ENCODE peak calls at places on chromosomes 11 and 22, in four cellular contexts. One of them, this sample, is unnamed.

GRCh38 chr11:79438631-79439429 is 2.0 kb downstream of the TENM4 start:
- DNase-seq in K562: no peak
- DNase-seq in GM12878: no peak
- DNase-seq in HL-60: no peak
- DNase-seq in this sample: no peak

GRCh38 chr11:120216426-120217102 is 5.7 kb downstream of the OAF start:
- DNase-seq in K562: no peak
- DNase-seq in GM12878: no peak
- DNase-seq in HL-60: no peak
- DNase-seq in this sample: no peak

GRCh38 chr11:57604289-57605010 is 7.0 kb downstream of the SERPING1 start:
- DNase-seq in K562: no peak
- DNase-seq in GM12878: no peak
- DNase-seq in HL-60: peak
- DNase-seq in this sample: no peak

GRCh38 chr11:129460714-129461113 is 85.1 kb downstream of the BARX2 start:
- DNase-seq in K562: no peak
- DNase-seq in GM12878: no peak
- DNase-seq in HL-60: no peak
- DNase-seq in this sample: no peak

GRCh38 chr22:39090426-39091064 is 6.5 kb upstream of the APOBEC3H start:
- DNase-seq in GM12878: no peak
- DNase-seq in HL-60: no peak
- DNase-seq in K562: no peak
- DNase-seq in this sample: no peak

GRCh38 chr11:35811783-35812182 is 132.1 kb upstream of the LDLRAD3 start:
- DNase-seq in K562: no peak
- DNase-seq in GM12878: no peak
- DNase-seq in HL-60: peak
- DNase-seq in this sample: no peak

GRCh38 chr11:41842673-41843072 is 383.2 kb upstream of the LRRC4C start:
- DNase-seq in GM12878: no peak
- DNase-seq in K562: no peak
- DNase-seq in HL-60: no peak
- DNase-seq in this sample: no peak

GRCh38 chr11:853682-854448 is 11.2 kb downstream of the TSPAN4 start:
- DNase-seq in GM12878: no peak
- DNase-seq in K562: no peak
- DNase-seq in HL-60: no peak
- DNase-seq in this sample: no peak

GRCh38 chr22:39955675-39956074 is 4.5 kb upstream of the TMA7B start:
- DNase-seq in GM12878: no peak
- DNase-seq in K562: no peak
- DNase-seq in HL-60: no peak
- DNase-seq in this sample: no peak

GRCh38 chr11:21037836-21038235 is 368.4 kb downstream of the NELL1 start:
- DNase-seq in GM12878: no peak
- DNase-seq in K562: no peak
- DNase-seq in HL-60: no peak
- DNase-seq in this sample: no peak

GRCh38 chr22:26892401-26893033 is 235.1 kb downstream of the MIAT start:
- DNase-seq in K562: no peak
- DNase-seq in HL-60: no peak
- DNase-seq in GM12878: no peak
- DNase-seq in this sample: no peak

GRCh38 chr11:126163074-126163700 is 48.3 kb downstream of the RPUSD4 start:
- DNase-seq in HL-60: no peak
- DNase-seq in K562: no peak
- DNase-seq in GM12878: no peak
- DNase-seq in this sample: no peak

GRCh38 chr22:36873614-36874308 is 13.0 kb downstream of the NCF4 start:
- DNase-seq in HL-60: peak
- DNase-seq in K562: peak
- DNase-seq in GM12878: peak
- DNase-seq in this sample: peak

GRCh38 chr22:25160120-25160996 is 39.3 kb upstream of the CRYBB3 start:
- DNase-seq in HL-60: no peak
- DNase-seq in K562: no peak
- DNase-seq in GM12878: no peak
- DNase-seq in this sample: no peak

GRCh38 chr11:3161309-3161708 is 3.8 kb downstream of the OSBPL5 start:
- DNase-seq in K562: no peak
- DNase-seq in GM12878: no peak
- DNase-seq in HL-60: no peak
- DNase-seq in this sample: no peak

GRCh38 chr11:29629281-29629680 is 387.5 kb downstream of the KCNA4 start:
- DNase-seq in K562: no peak
- DNase-seq in HL-60: no peak
- DNase-seq in GM12878: no peak
- DNase-seq in this sample: no peak

GRCh38 chr11:2298795-2299747 is 2.6 kb downstream of the C11orf21 start:
- DNase-seq in HL-60: no peak
- DNase-seq in GM12878: no peak
- DNase-seq in K562: peak
- DNase-seq in this sample: no peak

GRCh38 chr11:34364102-34364501 is 6.3 kb upstream of the ABTB2 start:
- DNase-seq in HL-60: no peak
- DNase-seq in GM12878: no peak
- DNase-seq in K562: no peak
- DNase-seq in this sample: no peak

GRCh38 chr11:132962026-132962425 is 570.3 kb downstream of the OPCML start:
- DNase-seq in HL-60: no peak
- DNase-seq in K562: no peak
- DNase-seq in GM12878: no peak
- DNase-seq in this sample: no peak

GRCh38 chr22:26835929-26836528 is 178.6 kb downstream of the MIAT start:
- DNase-seq in HL-60: peak
- DNase-seq in K562: peak
- DNase-seq in GM12878: no peak
- DNase-seq in this sample: peak

GRCh38 chr11:81888391-81888790 is 845.3 kb downstream of the FAM181B start:
- DNase-seq in HL-60: peak
- DNase-seq in GM12878: no peak
- DNase-seq in K562: no peak
- DNase-seq in this sample: no peak

GRCh38 chr11:65894034-65894591 is 3.6 kb downstream of the CCDC85B start:
- DNase-seq in K562: no peak
- DNase-seq in HL-60: peak
- DNase-seq in GM12878: no peak
- DNase-seq in this sample: no peak

GRCh38 chr11:134792044-134792443 is 380.0 kb upstream of the B3GAT1 start:
- DNase-seq in GM12878: no peak
- DNase-seq in HL-60: no peak
- DNase-seq in K562: no peak
- DNase-seq in this sample: no peak

GRCh38 chr22:44353063-44353440 is 40.3 kb upstream of the SHISAL1 start:
- DNase-seq in GM12878: no peak
- DNase-seq in HL-60: no peak
- DNase-seq in K562: no peak
- DNase-seq in this sample: no peak

GRCh38 chr22:38861170-38861874 is 10.7 kb downstream of the CBX6 start:
- DNase-seq in GM12878: no peak
- DNase-seq in K562: no peak
- DNase-seq in HL-60: no peak
- DNase-seq in this sample: no peak

GRCh38 chr22:36180038-36180880 is 19.7 kb upstream of the APOL3 start:
- DNase-seq in K562: peak
- DNase-seq in GM12878: no peak
- DNase-seq in HL-60: peak
- DNase-seq in this sample: peak

GRCh38 chr22:47034905-47035419 is 272.5 kb downstream of the TBC1D22A start:
- DNase-seq in GM12878: no peak
- DNase-seq in K562: no peak
- DNase-seq in HL-60: no peak
- DNase-seq in this sample: no peak

GRCh38 chr22:19056951-19057401 is 65.2 kb downstream of the DGCR2 start:
- DNase-seq in HL-60: no peak
- DNase-seq in K562: no peak
- DNase-seq in GM12878: no peak
- DNase-seq in this sample: no peak

GRCh38 chr22:49164773-49165320 is 662.8 kb downstream of the BRD1 start:
- DNase-seq in HL-60: no peak
- DNase-seq in K562: no peak
- DNase-seq in GM12878: no peak
- DNase-seq in this sample: no peak

GRCh38 chr11:118634435-118635236 is 27.2 kb downstream of the PHLDB1 start:
- DNase-seq in HL-60: peak
- DNase-seq in GM12878: no peak
- DNase-seq in K562: peak
- DNase-seq in this sample: no peak

GRCh38 chr11:109405671-109406070 is 16.3 kb upstream of the C11orf87 start:
- DNase-seq in K562: no peak
- DNase-seq in GM12878: no peak
- DNase-seq in HL-60: no peak
- DNase-seq in this sample: no peak

GRCh38 chr11:85815186-85815911 is 4.4 kb upstream of the SYTL2 start:
- DNase-seq in K562: no peak
- DNase-seq in HL-60: no peak
- DNase-seq in GM12878: no peak
- DNase-seq in this sample: no peak

GRCh38 chr11:76069061-76069460 is 137.2 kb downstream of the WNT11 start:
- DNase-seq in HL-60: no peak
- DNase-seq in K562: no peak
- DNase-seq in GM12878: no peak
- DNase-seq in this sample: no peak
- TF ChIP-seq SPI1 in HL-60: no peak
- TF ChIP-seq SPI1 in K562: no peak
- TF ChIP-seq SPI1 in GM12878: no peak
- TF ChIP-seq SPI1 in this sample: no peak

DNA sequence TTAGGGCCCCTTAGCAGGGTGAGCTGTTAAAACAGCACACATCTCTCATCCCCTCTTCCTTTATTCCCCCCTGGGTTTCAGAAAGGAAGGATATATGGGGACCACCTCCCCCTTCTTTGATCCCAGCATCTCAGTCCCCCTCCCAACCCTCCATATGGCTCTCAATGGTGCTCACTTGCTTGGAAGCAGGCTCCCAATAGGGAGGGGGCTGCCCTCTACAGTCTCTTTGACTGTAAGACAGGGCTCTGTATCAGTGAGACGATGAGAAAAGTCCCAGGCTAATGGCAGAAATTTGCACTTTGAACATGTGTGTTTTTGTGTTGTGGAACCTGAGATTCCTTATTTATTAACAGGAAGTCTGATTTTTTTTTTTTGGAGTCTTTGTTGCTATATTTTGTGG is 4.2 kb upstream of the CNTF start:
- DNase-seq in K562: no peak
- DNase-seq in GM12878: no peak
- DNase-seq in HL-60: no peak
- DNase-seq in this sample: no peak
- TF ChIP-seq POLR2AphosphoS5 in K562: peak
- TF ChIP-seq POLR2AphosphoS5 in GM12878: no peak
- TF ChIP-seq POLR2AphosphoS5 in HL-60: no peak
- TF ChIP-seq POLR2AphosphoS5 in this sample: no peak

GRCh38 chr22:42461511-42461910 is 29.3 kb upstream of the NFAM1 start:
- DNase-seq in GM12878: no peak
- DNase-seq in K562: no peak
- DNase-seq in HL-60: no peak
- DNase-seq in this sample: no peak
- TF ChIP-seq SPI1 in GM12878: no peak
- TF ChIP-seq SPI1 in K562: no peak
- TF ChIP-seq SPI1 in HL-60: no peak
- TF ChIP-seq SPI1 in this sample: no peak

DNA sequence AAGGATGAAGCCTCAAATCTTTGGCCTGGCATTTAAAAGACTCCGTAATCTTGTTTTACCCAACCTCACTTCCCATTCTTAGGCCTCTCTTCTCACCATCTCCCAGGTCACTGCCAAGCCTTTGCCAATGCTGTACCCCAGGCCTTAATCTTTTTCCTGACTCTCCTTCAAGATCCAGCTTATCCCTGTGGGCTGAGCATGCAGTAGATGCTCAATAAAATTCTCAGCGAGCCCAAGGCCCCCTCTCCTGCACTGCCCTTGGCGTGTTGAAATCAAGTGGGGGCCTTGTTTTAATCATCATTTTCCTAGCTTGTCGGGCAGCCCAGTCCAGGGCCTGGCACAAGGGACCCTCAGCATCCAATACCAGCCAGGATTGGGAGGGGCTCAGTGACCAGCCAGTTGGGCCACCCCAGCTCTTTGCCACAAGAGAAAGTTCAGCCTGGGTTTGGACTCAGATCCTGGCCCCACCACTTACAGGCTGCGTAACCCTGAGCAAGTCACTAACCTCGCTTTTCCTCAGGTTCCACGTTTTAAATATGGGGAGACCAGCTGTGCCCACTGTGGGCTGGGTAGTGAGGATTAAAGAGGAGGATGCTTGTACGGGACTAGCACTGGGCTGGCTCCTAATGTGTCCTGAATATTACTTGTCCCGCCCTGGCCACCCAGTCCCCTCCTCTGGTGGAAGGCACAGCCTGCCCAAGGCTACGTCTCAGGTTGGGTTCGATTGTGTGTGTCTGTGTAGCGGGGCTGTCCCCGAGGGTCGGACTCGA is 944 bp upstream of the YWHAH start:
- DNase-seq in HL-60: no peak
- DNase-seq in GM12878: no peak
- DNase-seq in K562: no peak
- DNase-seq in this sample: no peak
- TF ChIP-seq POLR2AphosphoS5 in HL-60: no peak
- TF ChIP-seq POLR2AphosphoS5 in GM12878: no peak
- TF ChIP-seq POLR2AphosphoS5 in K562: no peak
- TF ChIP-seq POLR2AphosphoS5 in this sample: no peak

GRCh38 chr11:72030428-72031045 is 31.8 kb downstream of the IL18BP start:
- DNase-seq in K562: no peak
- DNase-seq in GM12878: no peak
- DNase-seq in HL-60: no peak
- DNase-seq in this sample: no peak
- TF ChIP-seq SPI1 in K562: no peak
- TF ChIP-seq SPI1 in GM12878: no peak
- TF ChIP-seq SPI1 in HL-60: no peak
- TF ChIP-seq SPI1 in this sample: no peak

GRCh38 chr11:95085117-95085825 is 4.4 kb upstream of the ENDOD1 start:
- DNase-seq in K562: no peak
- DNase-seq in HL-60: no peak
- DNase-seq in GM12878: no peak
- DNase-seq in this sample: no peak

GRCh38 chr11:95087171-95087570 is 2.5 kb upstream of the ENDOD1 start:
- DNase-seq in HL-60: no peak
- DNase-seq in K562: no peak
- DNase-seq in GM12878: no peak
- DNase-seq in this sample: no peak

GRCh38 chr11:95082576-95083001 is 7.1 kb upstream of the ENDOD1 start:
- DNase-seq in GM12878: no peak
- DNase-seq in K562: no peak
- DNase-seq in HL-60: no peak
- DNase-seq in this sample: no peak

GRCh38 chr11:95086116-95086515 is 3.5 kb upstream of the ENDOD1 start:
- DNase-seq in K562: no peak
- DNase-seq in GM12878: no peak
- DNase-seq in HL-60: no peak
- DNase-seq in this sample: no peak

GRCh38 chr11:95084509-95084908 is 5.1 kb upstream of the ENDOD1 start:
- DNase-seq in K562: no peak
- DNase-seq in GM12878: no peak
- DNase-seq in HL-60: no peak
- DNase-seq in this sample: no peak
- TF ChIP-seq POLR2AphosphoS5 in K562: no peak
- TF ChIP-seq POLR2AphosphoS5 in GM12878: no peak
- TF ChIP-seq POLR2AphosphoS5 in HL-60: no peak
- TF ChIP-seq POLR2AphosphoS5 in this sample: no peak